ENCODE peak calls at places on chromosomes 5 and 9, in six cellular contexts. J is endothelial cell of umbilical vein, P is GM12878, E is ovary, L is sigmoid colon, M is uterus. D is an unnamed sample.

GRCh38 chr9:98796364-98797101 is at the start of gene ANKS6:
- DNase-seq in M (peak), L (peak), E (peak), P (no peak), J (peak), D (no peak)

GRCh38 chr5:16072616-16073015 is 107.0 kb downstream of the MARCHF11 start:
- DNase-seq in L (no peak), P (no peak), M (no peak), E (no peak), J (no peak), D (no peak)

GRCh38 chr5:132263548-132264261 is 6.2 kb downstream of the PDLIM4 start:
- DNase-seq in P (no peak), M (peak), E (peak), L (peak), J (peak), D (peak)

GRCh38 chr9:92680166-92681119 is 10.5 kb upstream of the IPPK start:
- DNase-seq in P (no peak), L (no peak), M (no peak), J (no peak), E (peak), D (peak)

GRCh38 chr5:74546796-74547195 is 93.7 kb downstream of the ENC1 start:
- DNase-seq in E (no peak), P (no peak), M (no peak), J (no peak), L (no peak), D (no peak)

GRCh38 chr9:129093602-129094386 is 12.9 kb downstream of the DOLPP1 start:
- DNase-seq in E (no peak), J (no peak), M (no peak), L (no peak), P (no peak), D (peak)

GRCh38 chr5:38663276-38663675 is 106.8 kb upstream of the LIFR start:
- DNase-seq in M (no peak), J (peak), P (no peak), E (no peak), L (no peak), D (no peak)

GRCh38 chr5:119355244-119355635 is 579 bp upstream of the TNFAIP8 start:
- DNase-seq in M (no peak), E (no peak), P (no peak), J (no peak), L (no peak), D (no peak)

GRCh38 chr9:19922476-19923118 is 133.8 kb upstream of the SLC24A2 start:
- DNase-seq in J (peak), M (peak), P (no peak), E (peak), L (no peak), D (no peak)

GRCh38 chr9:41229408-41230401 is 40.6 kb upstream of the ZNG1F start:
- DNase-seq in P (peak), J (peak), M (no peak), L (peak), E (peak), D (no peak)

GRCh38 chr9:137095664-137096517 is 9.1 kb downstream of the MAN1B1 start:
- DNase-seq in M (no peak), P (peak), L (no peak), J (no peak), E (no peak), D (no peak)

GRCh38 chr9:112104401-112104800 is 70.7 kb downstream of the SUSD1 start:
- DNase-seq in J (no peak), L (no peak), E (no peak), P (no peak), M (no peak), D (no peak)

GRCh38 chr9:92864152-92864551 is 13.7 kb downstream of the ZNF484 start:
- DNase-seq in L (no peak), P (no peak), J (no peak), E (no peak), M (no peak), D (no peak)

GRCh38 chr9:95126739-95127138 is 190.8 kb downstream of the FANCC start:
- DNase-seq in E (no peak), P (no peak), M (no peak), L (peak), J (no peak), D (no peak)

GRCh38 chr9:89313842-89314241 is 2.8 kb downstream of the CKS2 start:
- DNase-seq in P (no peak), E (no peak), J (no peak), L (no peak), M (no peak), D (no peak)

GRCh38 chr9:130839237-130840111 is 4.4 kb downstream of the ABL1 start:
- DNase-seq in E (no peak), M (no peak), P (no peak), L (no peak), J (no peak), D (no peak)

GRCh38 chr9:581673-582497 is 259.6 kb upstream of the DMRT1 start:
- DNase-seq in L (no peak), M (no peak), E (no peak), P (no peak), J (no peak), D (no peak)

GRCh38 chr5:177403826-177404640 is 3.6 kb upstream of the PFN3 start:
- DNase-seq in J (peak), L (peak), M (peak), E (peak), P (no peak), D (peak)

GRCh38 chr5:138464388-138465287 is 641 bp upstream of the EGR1 start:
- DNase-seq in L (peak), J (peak), P (peak), E (peak), M (peak), D (peak)
- TF ChIP-seq POLR2A in L (no peak), J (no peak), P (peak), E (peak), M (peak), D (no peak)

GRCh38 chr9:23825700-23826099 is 340 bp downstream of the ELAVL2 start:
- DNase-seq in J (no peak), M (no peak), L (no peak), E (no peak), P (no peak), D (no peak)

GRCh38 chr9:23829580-23830458 is 3.8 kb upstream of the ELAVL2 start:
- DNase-seq in P (no peak), L (no peak), M (no peak), J (peak), E (no peak), D (no peak)

GRCh38 chr9:23826120-23826629 is at the start of gene ELAVL2:
- DNase-seq in J (peak), P (peak), E (peak), L (peak), M (peak), D (peak)

GRCh38 chr9:23830459-23830805 is 4.4 kb upstream of the ELAVL2 start:
- DNase-seq in J (no peak), L (no peak), P (no peak), E (no peak), M (no peak), D (no peak)

GRCh38 chr9:23830949-23831730 is 5.1 kb upstream of the ELAVL2 start:
- DNase-seq in M (no peak), J (no peak), E (no peak), L (no peak), P (no peak), D (no peak)
- H3K4me3 ChIP-seq in M (no peak), J (no peak), E (no peak), L (no peak), P (no peak), D (no peak)

GRCh38 chr5:2756211-2756746 is 4.8 kb upstream of the IRX2 start:
- DNase-seq in L (no peak), J (no peak), E (no peak), P (no peak), M (no peak), D (peak)

GRCh38 chr5:2757563-2758311 is 6.3 kb upstream of the IRX2 start:
- DNase-seq in P (no peak), J (no peak), L (no peak), E (no peak), M (no peak), D (no peak)

GRCh38 chr5:2755811-2756210 is 4.3 kb upstream of the IRX2 start:
- DNase-seq in E (no peak), P (no peak), J (no peak), M (no peak), L (no peak), D (no peak)

GRCh38 chr5:2755371-2755715 is 3.9 kb upstream of the IRX2 start:
- DNase-seq in P (no peak), L (no peak), E (no peak), M (no peak), J (no peak), D (no peak)

DNA sequence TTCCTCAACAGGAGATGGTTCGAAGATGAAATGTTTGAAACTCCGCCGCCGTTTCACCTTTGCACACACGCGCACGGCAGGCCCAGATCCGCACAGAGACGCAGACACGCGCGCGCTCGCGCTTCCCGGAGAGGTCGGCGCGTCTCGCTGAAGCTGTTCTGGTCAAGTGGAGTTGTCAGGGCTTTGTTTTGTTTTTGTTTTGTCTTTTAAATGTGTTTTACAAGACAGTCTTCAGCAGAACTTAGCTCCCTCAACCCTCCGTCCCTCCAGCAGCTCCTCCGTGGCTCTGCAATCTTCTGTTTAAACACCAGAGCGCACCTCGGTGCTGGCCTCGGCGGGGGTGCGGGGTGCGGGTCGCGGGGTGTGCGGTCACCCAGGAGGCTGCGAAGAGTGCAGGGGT is 5.3 kb upstream of the IRX2 start:
- DNase-seq in E (no peak), L (no peak), P (no peak), J (no peak), M (no peak), D (no peak)
- TF ChIP-seq CTCF in E (no peak), L (no peak), P (no peak), J (no peak), M (no peak), D (no peak)

GRCh38 chr5:55172051-55172899 is 702 bp downstream of the CDC20B start:
- DNase-seq in E (no peak), L (peak), P (peak), M (peak), J (peak), D (no peak)

GRCh38 chr5:55173696-55174101 is 722 bp upstream of the CDC20B start:
- DNase-seq in L (no peak), M (no peak), J (no peak), P (no peak), E (no peak), D (no peak)

GRCh38 chr5:55175781-55176175 is 2.8 kb upstream of the CDC20B start:
- DNase-seq in M (no peak), L (no peak), P (no peak), J (no peak), E (no peak), D (no peak)

GRCh38 chr5:55171471-55171870 is 1.5 kb downstream of the CDC20B start:
- DNase-seq in P (no peak), L (no peak), J (no peak), M (no peak), E (no peak), D (no peak)

DNA sequence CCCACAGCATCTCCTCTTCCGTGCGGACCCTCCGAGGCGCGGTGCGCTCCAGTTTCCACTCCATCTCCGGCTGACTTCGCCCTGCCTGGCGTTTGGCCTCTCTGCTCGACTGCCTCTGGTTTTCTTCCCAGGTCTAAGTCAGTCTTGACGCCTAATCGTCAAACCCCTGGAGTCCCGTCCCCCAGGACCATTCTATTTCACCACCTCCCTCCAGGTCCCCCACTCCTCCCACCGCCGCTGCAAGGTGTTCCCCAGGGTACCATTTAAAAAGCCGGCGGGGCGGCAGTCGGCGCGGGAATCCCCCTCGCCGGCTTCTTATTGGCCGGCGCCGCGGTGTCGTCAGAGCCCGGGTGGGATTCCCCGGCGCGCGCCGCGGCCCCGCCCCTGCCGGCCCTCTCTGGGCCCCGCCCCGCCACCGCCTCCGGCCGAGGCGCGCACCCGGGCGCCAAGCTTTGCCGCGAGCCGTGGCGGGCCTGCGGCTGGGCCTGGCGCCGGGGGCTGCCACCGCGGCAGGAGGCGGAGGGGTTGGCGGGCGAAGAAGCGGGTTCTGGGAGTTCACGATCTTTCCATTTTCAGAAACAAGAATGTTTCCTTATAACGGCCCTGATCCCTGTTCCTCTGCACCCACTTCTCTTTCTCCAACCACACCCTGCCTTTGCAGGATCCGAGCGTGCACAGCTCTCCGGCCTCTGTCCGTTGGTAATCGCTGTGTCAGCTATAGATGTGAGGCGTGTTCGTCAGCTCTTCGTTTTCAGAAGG is at the start of gene CDC20B:
- DNase-seq in P (no peak), M (peak), L (peak), E (peak), J (peak), D (peak)
- TF ChIP-seq POLR2A in P (no peak), M (no peak), L (no peak), E (no peak), J (no peak), D (no peak)

GRCh38 chr9:121269030-121269887 is 1.3 kb downstream of the GSN start:
- DNase-seq in E (no peak), L (peak), J (peak), M (peak), P (no peak), D (peak)
- H3K4me3 ChIP-seq in E (peak), L (peak), J (peak), M (peak), P (peak), D (peak)

GRCh38 chr9:3848445-3849114 is 322.8 kb upstream of the RFX3 start:
- DNase-seq in J (peak), E (no peak), M (no peak), P (no peak), L (no peak), D (no peak)
- TF ChIP-seq CTCF in J (no peak), E (no peak), M (no peak), P (no peak), L (no peak), D (no peak)